ENCODE peak calls at places on chromosomes 13 and 19, in five cellular contexts. A is EH; R is NCI-H345; Z is globus pallidus; L is activated T-cell treated with anti-CD3 and anti-CD28 coated beads, Interleukin-2, amount 50 U/mL, for 24 hours. M is an unnamed sample.

GRCh38 chr19:20969498-20969897 is 46.4 kb downstream of the ZNF85 start:
- DNase-seq in L (no peak), A (no peak), R (no peak), Z (no peak), M (no peak)

GRCh38 chr13:22964245-22964966 is 216.4 kb upstream of the SGCG start:
- DNase-seq in Z (no peak), L (no peak), A (no peak), R (no peak), M (peak; percentile 0)

GRCh38 chr13:40271511-40271910 is 394.9 kb downstream of the FOXO1 start:
- DNase-seq in L (no peak), R (no peak), Z (no peak), A (no peak), M (no peak)

GRCh38 chr19:51382004-51382403 is 5.8 kb downstream of the LIM2 start:
- DNase-seq in Z (no peak), R (no peak), L (no peak), A (no peak), M (no peak)

GRCh38 chr19:51407631-51408131 is 9.8 kb downstream of the SIGLEC10 start:
- DNase-seq in A (peak; percentile 34), L (peak; percentile 44), R (no peak), Z (no peak), M (no peak)

GRCh38 chr19:43465468-43466120 is at the start of gene LYPD3:
- DNase-seq in A (peak; percentile 60), R (no peak), L (no peak), Z (no peak), M (peak; percentile 21)

GRCh38 chr13:79226938-79227337 is 179.1 kb downstream of the RBM26 start:
- DNase-seq in Z (no peak), A (no peak), L (no peak), R (peak; percentile 32), M (peak; percentile 47)

GRCh38 chr13:97342136-97342535 is 91.8 kb upstream of the RAP2A start:
- DNase-seq in Z (no peak), R (no peak), A (no peak), L (no peak), M (no peak)

GRCh38 chr13:91308299-91308698 is 39.2 kb upstream of the MIR17HG start:
- DNase-seq in A (peak; percentile 1), R (no peak), Z (no peak), L (no peak), M (peak; percentile 59)

GRCh38 chr13:94712812-94713555 is 639 bp upstream of the SOX21 start:
- DNase-seq in R (peak; percentile 86), A (peak; percentile 57), L (no peak), Z (no peak), M (peak; percentile 68)

GRCh38 chr13:99949657-99950413 is 21.7 kb downstream of the ZIC5 start:
- DNase-seq in L (no peak), R (no peak), Z (no peak), A (no peak), M (peak; percentile 81)

GRCh38 chr19:33396701-33397535 is 23.4 kb downstream of the CEBPG start:
- DNase-seq in R (no peak), A (peak; percentile 36), L (no peak), Z (no peak), M (no peak)

GRCh38 chr19:6018786-6019185 is 40.8 kb upstream of the RANBP3 start:
- DNase-seq in L (no peak), R (no peak), A (no peak), Z (no peak), M (peak; percentile 39)

GRCh38 chr13:84430441-84430840 is 548.2 kb upstream of the SLITRK1 start:
- DNase-seq in A (no peak), Z (no peak), R (peak; percentile 3), L (no peak), M (peak; percentile 60)

GRCh38 chr13:27794921-27795717 is 2.8 kb downstream of the GSX1 start:
- DNase-seq in L (no peak), A (no peak), Z (no peak), R (no peak), M (no peak)

GRCh38 chr19:48660854-48661731 is 11.7 kb downstream of the NTN5 start:
- DNase-seq in R (peak; percentile 32), L (peak; percentile 88), A (peak; percentile 90), Z (peak; percentile 83), M (peak; percentile 62)

GRCh38 chr13:31038834-31039552 is 106.5 kb downstream of the TEX26 start:
- DNase-seq in R (no peak), Z (no peak), A (peak; percentile 47), L (peak; percentile 54), M (no peak)

GRCh38 chr19:42028304-42029216 is 34.5 kb upstream of the ATP1A3 start:
- DNase-seq in R (no peak), L (peak; percentile 46), Z (no peak), A (no peak), M (peak; percentile 71)

GRCh38 chr13:111492341-111492945 is 172.0 kb downstream of the TEX29 start:
- DNase-seq in Z (no peak), A (no peak), L (no peak), R (no peak), M (no peak)

GRCh38 chr19:45205810-45206209 is 27.2 kb downstream of the BLOC1S3 start:
- DNase-seq in R (no peak), L (no peak), Z (no peak), A (no peak), M (no peak)

GRCh38 chr13:82627183-82627582 is 1255.1 kb downstream of the SLITRK1 start:
- DNase-seq in R (no peak), A (peak; percentile 82), Z (no peak), L (no peak), M (peak; percentile 63)

GRCh38 chr19:5128251-5128931 is 159.5 kb downstream of the KDM4B start:
- DNase-seq in L (no peak), A (peak; percentile 84), R (no peak), Z (no peak), M (no peak)

GRCh38 chr13:40217675-40218074 is 448.8 kb downstream of the FOXO1 start:
- DNase-seq in L (no peak), Z (no peak), A (no peak), R (no peak), M (no peak)

GRCh38 chr13:75485286-75486062 is 3.5 kb upstream of the TBC1D4 start:
- DNase-seq in Z (no peak), R (no peak), L (no peak), A (peak; percentile 64), M (no peak)

GRCh38 chr13:114032121-114032799 is 58.4 kb upstream of the C13orf46 start:
- DNase-seq in A (peak; percentile 78), L (no peak), R (no peak), Z (no peak), M (no peak)

GRCh38 chr13:85864963-85865530 is 65.8 kb upstream of the SLITRK6 start:
- DNase-seq in Z (peak; percentile 16), A (no peak), R (no peak), L (no peak), M (peak; percentile 27)

GRCh38 chr13:98171806-98172569 is 5.1 kb downstream of the RNF113B start:
- DNase-seq in Z (peak; percentile 52), A (peak; percentile 79), L (no peak), R (no peak), M (no peak)

GRCh38 chr13:27920677-27921420 is 1.0 kb downstream of the PDX1 start:
- DNase-seq in A (peak; percentile 24), Z (no peak), R (no peak), L (peak; percentile 42), M (peak; percentile 33)

GRCh38 chr19:41706741-41707501 is 1.5 kb upstream of the CEACAM5 start:
- DNase-seq in R (peak; percentile 68), A (peak; percentile 31), L (peak; percentile 84), Z (peak; percentile 1), M (peak; percentile 90)

GRCh38 chr13:88031980-88032562 is 360.9 kb downstream of the SLITRK5 start:
- DNase-seq in L (no peak), A (no peak), R (no peak), Z (no peak), M (peak; percentile 35)

GRCh38 chr13:39411501-39411900 is 191.5 kb downstream of the LHFPL6 start:
- DNase-seq in A (peak; percentile 33), R (no peak), Z (no peak), L (no peak), M (no peak)

GRCh38 chr19:5665781-5666513 is 14.4 kb downstream of the MICOS13 start:
- DNase-seq in R (no peak), L (no peak), Z (no peak), A (peak; percentile 76), M (no peak)

GRCh38 chr13:59587030-59587429 is 576.7 kb downstream of the DIAPH3 start:
- DNase-seq in A (no peak), L (no peak), R (no peak), Z (no peak), M (peak; percentile 92)

GRCh38 chr19:40313229-40313983 is 28.3 kb upstream of the AKT2 start:
- DNase-seq in Z (no peak), A (no peak), L (no peak), R (no peak), M (no peak)

GRCh38 chr19:11382898-11383705 is 1.0 kb downstream of the EPOR start:
- DNase-seq in A (peak; percentile 28), L (peak; percentile 63), R (peak; percentile 18), Z (no peak), M (peak; percentile 58)

GRCh38 chr19:4393947-4394590 is 6.3 kb downstream of the SH3GL1 start:
- DNase-seq in Z (no peak), R (no peak), L (no peak), A (peak; percentile 46), M (no peak)

GRCh38 chr19:4633140-4633967 is 6.0 kb upstream of the TNFAIP8L1 start:
- DNase-seq in L (peak; percentile 52), A (peak; percentile 71), Z (peak; percentile 43), R (peak; percentile 18), M (peak; percentile 94)

GRCh38 chr19:56245062-56245740 is 27.3 kb upstream of the EDDM13 start:
- DNase-seq in L (no peak), Z (no peak), R (no peak), A (peak; percentile 13), M (no peak)

M was measured in NCI-H69.